ENCODE peak calls at places on chromosomes 1 and 21, in nine cellular contexts. One of them, this sample, is unnamed.

GRCh38 chr1:3634059-3634800 is 9.4 kb downstream of the TPRG1L start:
- DNase-seq in NCI-H774: no peak
- DNase-seq in AG09309: no peak
- DNase-seq in HFFc6: no peak
- DNase-seq in T-helper 1 cell: no peak
- DNase-seq in heart left ventricle: no peak
- DNase-seq in progenitor cell of endocrine pancreas: no peak
- DNase-seq in ELR: no peak
- DNase-seq in activated gamma-delta T cell treated with anti-CD3 and anti-CD28 coated beads, Interleukin-2, amount 50 U/mL, for 16 hours: no peak
- DNase-seq in this sample: no peak

GRCh38 chr1:16625497-16626408 is 12.4 kb upstream of the NBPF1 start:
- DNase-seq in heart left ventricle: peak; percentile 28
- DNase-seq in NCI-H774: no peak
- DNase-seq in AG09309: no peak
- DNase-seq in activated gamma-delta T cell treated with anti-CD3 and anti-CD28 coated beads, Interleukin-2, amount 50 U/mL, for 16 hours: no peak
- DNase-seq in HFFc6: no peak
- DNase-seq in progenitor cell of endocrine pancreas: no peak
- DNase-seq in T-helper 1 cell: no peak
- DNase-seq in ELR: no peak
- DNase-seq in this sample: no peak

GRCh38 chr1:162878000-162878596 is 17.1 kb upstream of the CCDC190 start:
- DNase-seq in NCI-H774: peak; percentile 72
- DNase-seq in AG09309: peak; percentile 38
- DNase-seq in progenitor cell of endocrine pancreas: peak; percentile 38
- DNase-seq in HFFc6: peak; percentile 74
- DNase-seq in ELR: peak; percentile 82
- DNase-seq in heart left ventricle: peak; percentile 33
- DNase-seq in activated gamma-delta T cell treated with anti-CD3 and anti-CD28 coated beads, Interleukin-2, amount 50 U/mL, for 16 hours: no peak
- DNase-seq in T-helper 1 cell: no peak
- DNase-seq in this sample: peak; percentile 64

GRCh38 chr1:33060579-33061083 is 20.3 kb upstream of the AZIN2 start:
- DNase-seq in heart left ventricle: peak; percentile 85
- DNase-seq in HFFc6: peak; percentile 79
- DNase-seq in progenitor cell of endocrine pancreas: no peak
- DNase-seq in activated gamma-delta T cell treated with anti-CD3 and anti-CD28 coated beads, Interleukin-2, amount 50 U/mL, for 16 hours: no peak
- DNase-seq in T-helper 1 cell: no peak
- DNase-seq in AG09309: peak; percentile 89
- DNase-seq in NCI-H774: no peak
- DNase-seq in ELR: peak; percentile 83
- DNase-seq in this sample: no peak

GRCh38 chr1:180956028-180956640 is 43.4 kb downstream of the KIAA1614 start:
- DNase-seq in AG09309: no peak
- DNase-seq in activated gamma-delta T cell treated with anti-CD3 and anti-CD28 coated beads, Interleukin-2, amount 50 U/mL, for 16 hours: no peak
- DNase-seq in T-helper 1 cell: no peak
- DNase-seq in heart left ventricle: no peak
- DNase-seq in NCI-H774: no peak
- DNase-seq in progenitor cell of endocrine pancreas: no peak
- DNase-seq in ELR: no peak
- DNase-seq in HFFc6: no peak
- DNase-seq in this sample: peak; percentile 90

GRCh38 chr1:216057947-216058346 is 365.3 kb downstream of the USH2A start:
- DNase-seq in NCI-H774: no peak
- DNase-seq in ELR: no peak
- DNase-seq in T-helper 1 cell: no peak
- DNase-seq in AG09309: no peak
- DNase-seq in progenitor cell of endocrine pancreas: no peak
- DNase-seq in heart left ventricle: no peak
- DNase-seq in activated gamma-delta T cell treated with anti-CD3 and anti-CD28 coated beads, Interleukin-2, amount 50 U/mL, for 16 hours: no peak
- DNase-seq in HFFc6: no peak
- DNase-seq in this sample: no peak

GRCh38 chr1:228336308-228337030 is 70.2 kb downstream of the TRIM11 start:
- DNase-seq in heart left ventricle: peak; percentile 22
- DNase-seq in ELR: peak; percentile 43
- DNase-seq in AG09309: no peak
- DNase-seq in NCI-H774: no peak
- DNase-seq in activated gamma-delta T cell treated with anti-CD3 and anti-CD28 coated beads, Interleukin-2, amount 50 U/mL, for 16 hours: no peak
- DNase-seq in T-helper 1 cell: peak; percentile 7
- DNase-seq in progenitor cell of endocrine pancreas: no peak
- DNase-seq in HFFc6: no peak
- DNase-seq in this sample: no peak

GRCh38 chr1:228334226-228334935 is 72.3 kb downstream of the TRIM11 start:
- DNase-seq in progenitor cell of endocrine pancreas: no peak
- DNase-seq in ELR: no peak
- DNase-seq in HFFc6: no peak
- DNase-seq in T-helper 1 cell: peak; percentile 2
- DNase-seq in heart left ventricle: no peak
- DNase-seq in activated gamma-delta T cell treated with anti-CD3 and anti-CD28 coated beads, Interleukin-2, amount 50 U/mL, for 16 hours: no peak
- DNase-seq in NCI-H774: no peak
- DNase-seq in AG09309: no peak
- DNase-seq in this sample: no peak

GRCh38 chr1:181149326-181150000 is 61.0 kb downstream of the IER5 start:
- DNase-seq in activated gamma-delta T cell treated with anti-CD3 and anti-CD28 coated beads, Interleukin-2, amount 50 U/mL, for 16 hours: peak; percentile 53
- DNase-seq in T-helper 1 cell: peak; percentile 66
- DNase-seq in NCI-H774: no peak
- DNase-seq in heart left ventricle: no peak
- DNase-seq in AG09309: no peak
- DNase-seq in progenitor cell of endocrine pancreas: no peak
- DNase-seq in ELR: no peak
- DNase-seq in HFFc6: no peak
- DNase-seq in this sample: no peak

GRCh38 chr1:53896673-53897229 is 2.8 kb downstream of the DIO1 start:
- DNase-seq in activated gamma-delta T cell treated with anti-CD3 and anti-CD28 coated beads, Interleukin-2, amount 50 U/mL, for 16 hours: no peak
- DNase-seq in T-helper 1 cell: no peak
- DNase-seq in heart left ventricle: no peak
- DNase-seq in HFFc6: peak; percentile 85
- DNase-seq in ELR: peak; percentile 73
- DNase-seq in AG09309: peak; percentile 85
- DNase-seq in NCI-H774: no peak
- DNase-seq in progenitor cell of endocrine pancreas: no peak
- DNase-seq in this sample: no peak

GRCh38 chr21:45324430-45325205 is 36.9 kb upstream of the POFUT2 start:
- DNase-seq in heart left ventricle: peak; percentile 30
- DNase-seq in progenitor cell of endocrine pancreas: no peak
- DNase-seq in NCI-H774: no peak
- DNase-seq in AG09309: no peak
- DNase-seq in ELR: peak; percentile 49
- DNase-seq in T-helper 1 cell: peak; percentile 13
- DNase-seq in HFFc6: no peak
- DNase-seq in activated gamma-delta T cell treated with anti-CD3 and anti-CD28 coated beads, Interleukin-2, amount 50 U/mL, for 16 hours: no peak
- DNase-seq in this sample: no peak

GRCh38 chr21:27212444-27212843 is 245.6 kb upstream of the ADAMTS5 start:
- DNase-seq in AG09309: no peak
- DNase-seq in activated gamma-delta T cell treated with anti-CD3 and anti-CD28 coated beads, Interleukin-2, amount 50 U/mL, for 16 hours: no peak
- DNase-seq in HFFc6: no peak
- DNase-seq in progenitor cell of endocrine pancreas: no peak
- DNase-seq in NCI-H774: no peak
- DNase-seq in T-helper 1 cell: no peak
- DNase-seq in ELR: no peak
- DNase-seq in heart left ventricle: no peak
- DNase-seq in this sample: no peak

GRCh38 chr21:45507523-45507875 is 34.7 kb downstream of the SLC19A1 start:
- DNase-seq in HFFc6: no peak
- DNase-seq in heart left ventricle: peak; percentile 15
- DNase-seq in ELR: no peak
- DNase-seq in T-helper 1 cell: no peak
- DNase-seq in progenitor cell of endocrine pancreas: no peak
- DNase-seq in activated gamma-delta T cell treated with anti-CD3 and anti-CD28 coated beads, Interleukin-2, amount 50 U/mL, for 16 hours: no peak
- DNase-seq in AG09309: no peak
- DNase-seq in NCI-H774: no peak
- DNase-seq in this sample: no peak

GRCh38 chr1:107529511-107530149 is 388.8 kb downstream of the NTNG1 start:
- DNase-seq in ELR: peak; percentile 57
- DNase-seq in NCI-H774: peak; percentile 46
- DNase-seq in progenitor cell of endocrine pancreas: no peak
- DNase-seq in AG09309: peak; percentile 31
- DNase-seq in T-helper 1 cell: no peak
- DNase-seq in activated gamma-delta T cell treated with anti-CD3 and anti-CD28 coated beads, Interleukin-2, amount 50 U/mL, for 16 hours: no peak
- DNase-seq in HFFc6: peak; percentile 19
- DNase-seq in heart left ventricle: no peak
- DNase-seq in this sample: peak; percentile 37

GRCh38 chr1:234486858-234487830 is 8.2 kb upstream of the TARBP1 start:
- DNase-seq in NCI-H774: no peak
- DNase-seq in heart left ventricle: no peak
- DNase-seq in ELR: peak; percentile 81
- DNase-seq in progenitor cell of endocrine pancreas: no peak
- DNase-seq in activated gamma-delta T cell treated with anti-CD3 and anti-CD28 coated beads, Interleukin-2, amount 50 U/mL, for 16 hours: no peak
- DNase-seq in AG09309: no peak
- DNase-seq in HFFc6: peak; percentile 80
- DNase-seq in T-helper 1 cell: no peak
- DNase-seq in this sample: no peak